ENCODE peak calls at places on chromosomes 13 and 19, in four cellular contexts. One of them, this sample, is unnamed.

GRCh38 chr13:82654851-82655517 is 1227.3 kb downstream of the SLITRK1 start:
- DNase-seq in Peyer's patch: peak
- DNase-seq in fibroblast of lung: peak
- DNase-seq in BE2C: no peak
- DNase-seq in this sample: peak

GRCh38 chr13:74270018-74270417 is 135.8 kb upstream of the KLF12 start:
- DNase-seq in BE2C: no peak
- DNase-seq in fibroblast of lung: no peak
- DNase-seq in Peyer's patch: no peak
- DNase-seq in this sample: no peak

GRCh38 chr13:90416519-90416918 is 931.0 kb upstream of the MIR17HG start:
- DNase-seq in fibroblast of lung: peak
- DNase-seq in Peyer's patch: no peak
- DNase-seq in BE2C: no peak
- DNase-seq in this sample: no peak

GRCh38 chr13:32734511-32734910 is 148.3 kb downstream of the PDS5B start:
- DNase-seq in BE2C: peak
- DNase-seq in Peyer's patch: no peak
- DNase-seq in fibroblast of lung: peak
- DNase-seq in this sample: no peak

GRCh38 chr13:113668491-113668971 is 1.5 kb downstream of the GRK1 start:
- DNase-seq in BE2C: no peak
- DNase-seq in Peyer's patch: peak
- DNase-seq in fibroblast of lung: no peak
- DNase-seq in this sample: peak

GRCh38 chr19:17479325-17479791 is 9.0 kb downstream of the SLC27A1 start:
- DNase-seq in Peyer's patch: no peak
- DNase-seq in BE2C: no peak
- DNase-seq in fibroblast of lung: peak
- DNase-seq in this sample: no peak

GRCh38 chr19:51887522-51888498 is at the start of gene ZNF577:
- DNase-seq in fibroblast of lung: peak
- DNase-seq in Peyer's patch: peak
- DNase-seq in BE2C: peak
- DNase-seq in this sample: peak

GRCh38 chr13:46339035-46339666 is 47.9 kb downstream of the RUBCNL start:
- DNase-seq in BE2C: no peak
- DNase-seq in fibroblast of lung: peak
- DNase-seq in Peyer's patch: no peak
- DNase-seq in this sample: no peak

GRCh38 chr19:11096210-11096841 is 7.1 kb downstream of the LDLR start:
- DNase-seq in BE2C: no peak
- DNase-seq in fibroblast of lung: peak
- DNase-seq in Peyer's patch: no peak
- DNase-seq in this sample: no peak

GRCh38 chr19:9406798-9407352 is 28.5 kb downstream of the ZNF266 start:
- DNase-seq in BE2C: peak
- DNase-seq in fibroblast of lung: peak
- DNase-seq in Peyer's patch: peak
- DNase-seq in this sample: no peak

GRCh38 chr13:98848736-98849135 is 96.3 kb upstream of the SLC15A1 start:
- DNase-seq in Peyer's patch: no peak
- DNase-seq in BE2C: no peak
- DNase-seq in fibroblast of lung: peak
- DNase-seq in this sample: no peak

GRCh38 chr19:45854167-45854778 is 8.7 kb downstream of the SYMPK start:
- DNase-seq in fibroblast of lung: no peak
- DNase-seq in BE2C: no peak
- DNase-seq in Peyer's patch: no peak
- DNase-seq in this sample: no peak

GRCh38 chr13:95588721-95589120 is 36.2 kb downstream of the CLDN10 start:
- DNase-seq in BE2C: no peak
- DNase-seq in Peyer's patch: no peak
- DNase-seq in fibroblast of lung: peak
- DNase-seq in this sample: no peak

GRCh38 chr19:49881672-49882394 is 4.3 kb downstream of the TBC1D17 start:
- DNase-seq in Peyer's patch: no peak
- DNase-seq in BE2C: peak
- DNase-seq in fibroblast of lung: no peak
- DNase-seq in this sample: peak

GRCh38 chr13:40982772-40983171 is 36.3 kb downstream of the ELF1 start:
- DNase-seq in fibroblast of lung: peak
- DNase-seq in Peyer's patch: no peak
- DNase-seq in BE2C: no peak
- DNase-seq in this sample: no peak

GRCh38 chr13:25632166-25632888 is 260.6 kb downstream of the ATP8A2 start:
- DNase-seq in BE2C: no peak
- DNase-seq in Peyer's patch: no peak
- DNase-seq in fibroblast of lung: no peak
- DNase-seq in this sample: no peak

GRCh38 chr13:43894438-43894837 is 14.7 kb downstream of the LACC1 start:
- DNase-seq in fibroblast of lung: no peak
- DNase-seq in Peyer's patch: no peak
- DNase-seq in BE2C: no peak
- DNase-seq in this sample: no peak

GRCh38 chr13:110187501-110188161 is 119.3 kb downstream of the COL4A1 start:
- DNase-seq in BE2C: peak
- DNase-seq in Peyer's patch: no peak
- DNase-seq in fibroblast of lung: peak
- DNase-seq in this sample: no peak

GRCh38 chr19:2408247-2408646 is 19.1 kb downstream of the TIMM13 start:
- DNase-seq in Peyer's patch: no peak
- DNase-seq in BE2C: no peak
- DNase-seq in fibroblast of lung: no peak
- DNase-seq in this sample: no peak

GRCh38 chr19:7497292-7497691 is 8.5 kb upstream of the PEX11G start:
- DNase-seq in BE2C: peak
- DNase-seq in Peyer's patch: no peak
- DNase-seq in fibroblast of lung: no peak
- DNase-seq in this sample: no peak

GRCh38 chr19:7492142-7493055 is 3.6 kb upstream of the PEX11G start:
- DNase-seq in Peyer's patch: no peak
- DNase-seq in BE2C: no peak
- DNase-seq in fibroblast of lung: no peak
- DNase-seq in this sample: no peak

GRCh38 chr19:7489609-7490044 is 792 bp upstream of the PEX11G start:
- DNase-seq in BE2C: no peak
- DNase-seq in Peyer's patch: no peak
- DNase-seq in fibroblast of lung: no peak
- DNase-seq in this sample: no peak

GRCh38 chr19:7488736-7489353 is at the start of gene PEX11G:
- DNase-seq in BE2C: peak
- DNase-seq in fibroblast of lung: peak
- DNase-seq in Peyer's patch: peak
- DNase-seq in this sample: no peak

GRCh38 chr19:7494416-7495098 is 5.7 kb upstream of the PEX11G start:
- DNase-seq in fibroblast of lung: peak
- DNase-seq in Peyer's patch: no peak
- DNase-seq in BE2C: no peak
- DNase-seq in this sample: no peak
- TF ChIP-seq CTCF in fibroblast of lung: peak
- TF ChIP-seq CTCF in Peyer's patch: no peak
- TF ChIP-seq CTCF in BE2C: no peak
- TF ChIP-seq CTCF in this sample: peak

DNA sequence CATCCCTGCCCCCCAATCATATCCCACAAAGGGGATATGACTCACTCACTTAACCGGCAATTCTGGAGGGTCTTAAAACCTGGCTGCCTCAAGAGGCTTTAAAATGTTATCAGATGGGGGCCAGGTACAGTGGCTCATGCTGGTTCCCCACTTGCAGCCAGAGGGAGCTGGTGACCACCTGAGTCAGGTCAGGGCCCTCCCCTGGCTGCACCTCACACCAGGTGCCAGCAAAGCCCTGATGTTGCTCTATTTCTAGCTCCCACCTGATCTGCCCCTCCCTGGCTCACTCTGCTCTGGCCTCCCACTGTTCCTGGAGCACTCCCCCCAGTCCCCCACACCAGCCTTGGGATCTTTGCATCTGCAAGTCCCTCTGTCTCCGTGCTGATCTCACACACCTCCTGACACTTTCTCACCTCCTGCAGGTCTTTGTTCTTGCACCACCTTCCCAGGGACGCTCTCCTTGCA is 14.2 kb downstream of the HPN start:
- DNase-seq in fibroblast of lung: no peak
- DNase-seq in Peyer's patch: no peak
- DNase-seq in BE2C: no peak
- DNase-seq in this sample: no peak
- TF ChIP-seq CTCF in fibroblast of lung: no peak
- TF ChIP-seq CTCF in Peyer's patch: no peak
- TF ChIP-seq CTCF in BE2C: peak
- TF ChIP-seq CTCF in this sample: peak

GRCh38 chr19:39433480-39434079 is 2.2 kb downstream of the RPS16 start:
- DNase-seq in fibroblast of lung: no peak
- DNase-seq in BE2C: no peak
- DNase-seq in Peyer's patch: no peak
- DNase-seq in this sample: no peak
- TF ChIP-seq CTCF in fibroblast of lung: no peak
- TF ChIP-seq CTCF in BE2C: no peak
- TF ChIP-seq CTCF in Peyer's patch: no peak
- TF ChIP-seq CTCF in this sample: no peak

DNA sequence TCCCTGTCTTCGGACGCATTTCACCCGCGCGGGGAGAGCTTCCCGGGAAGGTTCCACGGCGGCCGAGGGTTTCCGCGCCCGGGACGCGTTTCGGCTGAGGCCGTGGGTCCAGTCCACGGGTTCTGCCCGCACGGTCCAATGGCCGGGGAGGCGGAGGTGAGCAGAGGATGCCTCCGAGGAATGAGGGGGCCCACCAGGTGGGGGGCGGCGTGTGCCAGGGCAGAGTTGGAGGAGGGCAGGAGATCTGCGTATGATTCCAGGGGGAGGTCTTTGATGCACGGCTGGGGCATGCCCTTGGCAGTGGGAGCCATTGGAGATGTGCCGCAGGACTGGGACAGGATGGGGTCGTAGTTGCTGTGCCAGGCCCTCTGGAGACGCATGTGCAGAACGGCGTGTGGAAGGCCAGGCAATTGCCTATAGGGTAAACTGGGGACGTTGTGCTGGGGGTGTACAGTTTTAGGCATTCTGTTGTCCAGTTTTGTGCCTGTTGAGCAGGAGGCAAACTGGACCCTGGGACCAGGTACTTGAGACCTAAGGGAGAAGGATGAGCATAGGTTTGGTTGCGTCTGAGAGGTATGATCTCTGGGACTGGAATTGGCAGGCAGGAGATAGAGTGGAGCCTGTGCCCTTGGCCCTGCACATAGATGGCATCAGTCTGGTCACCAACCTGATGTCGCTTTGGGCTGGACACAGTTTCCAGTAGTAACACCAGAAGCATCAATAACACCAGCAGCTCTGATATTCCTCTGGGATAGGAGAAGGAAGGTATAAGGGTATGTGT is 751 bp downstream of the ZNF584 start:
- DNase-seq in Peyer's patch: no peak
- DNase-seq in BE2C: peak
- DNase-seq in fibroblast of lung: no peak
- DNase-seq in this sample: no peak
- TF ChIP-seq CTCF in Peyer's patch: no peak
- TF ChIP-seq CTCF in BE2C: no peak
- TF ChIP-seq CTCF in fibroblast of lung: no peak
- TF ChIP-seq CTCF in this sample: no peak

DNA sequence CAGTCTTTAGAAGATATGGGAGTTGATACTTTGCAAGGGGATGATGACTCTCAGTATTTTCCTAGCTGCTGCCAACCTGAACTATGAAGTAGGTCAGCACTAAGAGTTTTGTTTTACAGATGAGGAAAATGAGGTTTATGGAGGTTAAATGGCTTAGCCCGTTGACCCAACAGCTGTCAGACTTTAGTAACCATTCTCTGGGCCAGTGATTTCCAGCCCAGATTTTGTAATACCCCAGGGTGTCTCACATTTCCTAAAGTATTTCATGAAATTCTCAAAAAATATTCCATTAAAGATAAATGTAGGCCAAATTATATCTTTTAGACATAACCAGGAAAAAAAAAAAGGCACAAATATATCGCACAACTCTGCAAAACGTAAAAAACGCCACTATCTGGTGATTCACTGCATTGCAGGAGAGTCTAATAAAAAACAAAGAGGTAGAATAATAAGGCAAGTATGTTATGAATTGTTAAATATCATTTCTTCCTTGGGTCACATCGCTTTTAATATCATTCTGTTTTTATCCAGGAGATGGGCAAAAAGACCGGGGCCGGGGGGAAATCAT is 112.5 kb downstream of the DACH1 start:
- DNase-seq in Peyer's patch: no peak
- DNase-seq in BE2C: no peak
- DNase-seq in fibroblast of lung: no peak
- DNase-seq in this sample: no peak
- TF ChIP-seq CTCF in Peyer's patch: no peak
- TF ChIP-seq CTCF in BE2C: peak
- TF ChIP-seq CTCF in fibroblast of lung: no peak
- TF ChIP-seq CTCF in this sample: peak

GRCh38 chr19:38543807-38544568 is 73.8 kb downstream of the MAP4K1 start:
- DNase-seq in Peyer's patch: no peak
- DNase-seq in fibroblast of lung: peak
- DNase-seq in BE2C: peak
- DNase-seq in this sample: peak
- TF ChIP-seq CTCF in Peyer's patch: peak
- TF ChIP-seq CTCF in fibroblast of lung: no peak
- TF ChIP-seq CTCF in BE2C: peak
- TF ChIP-seq CTCF in this sample: peak

DNA sequence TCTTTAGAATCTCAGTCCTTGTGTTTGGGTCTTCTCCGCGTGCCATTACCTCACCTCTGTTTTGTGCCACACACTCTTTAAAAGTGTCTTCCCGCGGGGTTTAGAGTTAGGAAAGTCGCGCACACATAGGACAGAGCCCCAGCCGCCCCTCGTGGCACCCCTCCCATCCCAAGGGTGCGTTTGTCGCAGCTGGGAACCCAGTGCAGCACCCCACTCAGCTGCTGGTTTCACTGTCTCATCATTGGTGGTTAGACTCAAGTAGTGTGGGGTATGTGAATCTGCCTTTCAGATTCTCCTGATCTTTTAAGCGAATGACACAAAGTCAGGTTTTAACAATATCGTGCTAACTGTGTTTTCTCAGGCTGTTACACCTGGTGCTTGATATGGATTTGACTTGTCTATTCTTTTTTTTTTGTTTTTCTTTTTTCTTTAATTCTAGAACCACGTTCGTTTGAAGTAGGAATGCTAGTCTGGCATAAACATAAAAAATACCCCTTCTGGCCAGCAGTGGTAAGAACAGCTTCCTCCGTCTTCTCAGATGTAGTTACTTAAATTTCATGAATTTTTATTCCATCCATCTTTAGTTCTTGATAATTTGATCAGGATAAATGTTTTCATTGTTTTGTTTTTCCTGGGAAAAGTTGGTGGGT is 19.5 kb upstream of the NDUFS7 start:
- DNase-seq in Peyer's patch: no peak
- DNase-seq in fibroblast of lung: no peak
- DNase-seq in BE2C: no peak
- DNase-seq in this sample: no peak
- TF ChIP-seq CTCF in Peyer's patch: no peak
- TF ChIP-seq CTCF in fibroblast of lung: peak
- TF ChIP-seq CTCF in BE2C: peak
- TF ChIP-seq CTCF in this sample: peak

GRCh38 chr13:85853901-85854663 is 54.9 kb upstream of the SLITRK6 start:
- DNase-seq in BE2C: no peak
- DNase-seq in fibroblast of lung: no peak
- DNase-seq in Peyer's patch: no peak
- DNase-seq in this sample: no peak
- TF ChIP-seq CTCF in BE2C: no peak
- TF ChIP-seq CTCF in fibroblast of lung: no peak
- TF ChIP-seq CTCF in Peyer's patch: no peak
- TF ChIP-seq CTCF in this sample: no peak